ENCODE peak calls at places on chromosome 1, in five cellular contexts. One of them, this sample, is unnamed.
A peak's percentile ranks its signal among the peaks of the same experiment; 100 is the strongest.

GRCh38 chr1:54519709-54520108 is 28.3 kb upstream of the ACOT11 start:
- DNase-seq in fibroblast of lung: no peak
- DNase-seq in left ventricle myocardium inferior: no peak
- DNase-seq in CD8-positive, alpha-beta T cell: no peak
- DNase-seq in CD4-positive, CD25-positive, alpha-beta regulatory T cell: no peak
- DNase-seq in this sample: no peak

GRCh38 chr1:112462953-112463279 is 45.8 kb upstream of the WNT2B start:
- DNase-seq in fibroblast of lung: no peak
- DNase-seq in left ventricle myocardium inferior: no peak
- DNase-seq in CD8-positive, alpha-beta T cell: no peak
- DNase-seq in CD4-positive, CD25-positive, alpha-beta regulatory T cell: no peak
- DNase-seq in this sample: no peak

GRCh38 chr1:206144605-206145004 is 27.4 kb upstream of the AVPR1B start:
- DNase-seq in CD4-positive, CD25-positive, alpha-beta regulatory T cell: no peak
- DNase-seq in CD8-positive, alpha-beta T cell: no peak
- DNase-seq in fibroblast of lung: no peak
- DNase-seq in left ventricle myocardium inferior: no peak
- DNase-seq in this sample: no peak

GRCh38 chr1:185570962-185571361 is 163.2 kb upstream of the HMCN1 start:
- DNase-seq in CD4-positive, CD25-positive, alpha-beta regulatory T cell: peak; percentile 37
- DNase-seq in CD8-positive, alpha-beta T cell: peak; percentile 28
- DNase-seq in left ventricle myocardium inferior: no peak
- DNase-seq in fibroblast of lung: peak; percentile 34
- DNase-seq in this sample: no peak

GRCh38 chr1:204867203-204867602 is 3.5 kb upstream of the NFASC start:
- DNase-seq in CD8-positive, alpha-beta T cell: no peak
- DNase-seq in fibroblast of lung: no peak
- DNase-seq in left ventricle myocardium inferior: no peak
- DNase-seq in CD4-positive, CD25-positive, alpha-beta regulatory T cell: no peak
- DNase-seq in this sample: no peak

GRCh38 chr1:9559673-9560072 is 20.4 kb downstream of the SLC25A33 start:
- DNase-seq in fibroblast of lung: no peak
- DNase-seq in CD4-positive, CD25-positive, alpha-beta regulatory T cell: no peak
- DNase-seq in CD8-positive, alpha-beta T cell: peak; percentile 51
- DNase-seq in left ventricle myocardium inferior: no peak
- DNase-seq in this sample: peak; percentile 31

GRCh38 chr1:53625049-53625448 is 113.9 kb downstream of the GLIS1 start:
- DNase-seq in left ventricle myocardium inferior: no peak
- DNase-seq in CD8-positive, alpha-beta T cell: no peak
- DNase-seq in fibroblast of lung: peak; percentile 44
- DNase-seq in CD4-positive, CD25-positive, alpha-beta regulatory T cell: no peak
- DNase-seq in this sample: no peak

GRCh38 chr1:75981188-75981897 is 49.1 kb upstream of the ASB17 start:
- DNase-seq in left ventricle myocardium inferior: no peak
- DNase-seq in CD4-positive, CD25-positive, alpha-beta regulatory T cell: no peak
- DNase-seq in fibroblast of lung: no peak
- DNase-seq in CD8-positive, alpha-beta T cell: no peak
- DNase-seq in this sample: no peak

GRCh38 chr1:207890136-207890738 is 20.7 kb downstream of the CD34 start:
- DNase-seq in fibroblast of lung: peak; percentile 84
- DNase-seq in left ventricle myocardium inferior: peak; percentile 80
- DNase-seq in CD4-positive, CD25-positive, alpha-beta regulatory T cell: no peak
- DNase-seq in CD8-positive, alpha-beta T cell: no peak
- DNase-seq in this sample: no peak

GRCh38 chr1:7550981-7551380 is 220.1 kb upstream of the VAMP3 start:
- DNase-seq in fibroblast of lung: no peak
- DNase-seq in left ventricle myocardium inferior: no peak
- DNase-seq in CD8-positive, alpha-beta T cell: no peak
- DNase-seq in CD4-positive, CD25-positive, alpha-beta regulatory T cell: no peak
- DNase-seq in this sample: no peak
- H3K27ac ChIP-seq in fibroblast of lung: no peak overlapping the region
- H3K27ac ChIP-seq in left ventricle myocardium inferior: no peak overlapping the region
- H3K27ac ChIP-seq in CD8-positive, alpha-beta T cell: no peak overlapping the region
- H3K27ac ChIP-seq in CD4-positive, CD25-positive, alpha-beta regulatory T cell: no peak overlapping the region
- H3K27ac ChIP-seq in this sample: no peak overlapping the region

DNA sequence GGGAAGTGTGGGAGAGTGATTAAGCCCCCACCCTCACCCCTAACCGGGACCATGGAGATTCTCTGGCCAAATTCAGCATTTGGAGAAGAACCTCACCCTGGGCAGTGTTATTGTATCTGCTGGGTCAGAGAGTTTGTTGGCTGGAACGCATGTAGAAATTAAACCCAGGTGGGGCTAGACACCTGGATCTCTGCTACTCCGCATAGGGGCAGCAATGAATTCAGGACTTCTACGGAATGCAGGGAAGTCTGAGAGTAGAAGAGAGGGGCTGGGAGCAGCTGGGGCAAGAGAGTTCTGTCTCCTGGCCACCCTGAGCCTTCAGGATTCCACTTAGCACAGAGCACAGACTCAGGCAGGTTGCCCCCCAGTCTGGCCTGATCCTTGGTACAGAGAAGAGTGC is 3.6 kb upstream of the CRABP2 start:
- DNase-seq in CD8-positive, alpha-beta T cell: no peak
- DNase-seq in fibroblast of lung: no peak
- DNase-seq in CD4-positive, CD25-positive, alpha-beta regulatory T cell: no peak
- DNase-seq in left ventricle myocardium inferior: no peak
- DNase-seq in this sample: no peak
- H3K4me1 ChIP-seq in CD8-positive, alpha-beta T cell: peaks cover 32% of the 10 kb centered on the region
- H3K4me1 ChIP-seq in fibroblast of lung: peaks cover 56% of the 10 kb centered on the region
- H3K4me1 ChIP-seq in CD4-positive, CD25-positive, alpha-beta regulatory T cell: peaks cover 31% of the 10 kb centered on the region
- H3K4me1 ChIP-seq in left ventricle myocardium inferior: peaks cover 42% of the 10 kb centered on the region
- H3K4me1 ChIP-seq in this sample: peaks cover 32% of the 10 kb centered on the region

GRCh38 chr1:220895412-220895946 is 16.2 kb downstream of the HLX start:
- DNase-seq in fibroblast of lung: no peak
- DNase-seq in CD4-positive, CD25-positive, alpha-beta regulatory T cell: no peak
- DNase-seq in CD8-positive, alpha-beta T cell: no peak
- DNase-seq in left ventricle myocardium inferior: no peak
- DNase-seq in this sample: no peak
- H3K27me3 ChIP-seq in fibroblast of lung: no peaks in the 10 kb centered on the region
- H3K27me3 ChIP-seq in CD4-positive, CD25-positive, alpha-beta regulatory T cell: peaks cover 26% of the 10 kb centered on the region
- H3K27me3 ChIP-seq in CD8-positive, alpha-beta T cell: peaks cover 6% of the 10 kb centered on the region
- H3K27me3 ChIP-seq in left ventricle myocardium inferior: peaks cover 70% of the 10 kb centered on the region
- H3K27me3 ChIP-seq in this sample: peaks cover 8% of the 10 kb centered on the region

GRCh38 chr1:198649598-198650338 is 10.9 kb downstream of the PTPRC start:
- DNase-seq in CD4-positive, CD25-positive, alpha-beta regulatory T cell: no peak
- DNase-seq in CD8-positive, alpha-beta T cell: no peak
- DNase-seq in left ventricle myocardium inferior: no peak
- DNase-seq in fibroblast of lung: no peak
- DNase-seq in this sample: no peak
- H3K27ac ChIP-seq in CD4-positive, CD25-positive, alpha-beta regulatory T cell: peak overlapping the region; percentile 97
- H3K27ac ChIP-seq in CD8-positive, alpha-beta T cell: peak overlapping the region; percentile 24
- H3K27ac ChIP-seq in left ventricle myocardium inferior: no peak overlapping the region
- H3K27ac ChIP-seq in fibroblast of lung: no peak overlapping the region
- H3K27ac ChIP-seq in this sample: peak overlapping the region; percentile 73

DNA sequence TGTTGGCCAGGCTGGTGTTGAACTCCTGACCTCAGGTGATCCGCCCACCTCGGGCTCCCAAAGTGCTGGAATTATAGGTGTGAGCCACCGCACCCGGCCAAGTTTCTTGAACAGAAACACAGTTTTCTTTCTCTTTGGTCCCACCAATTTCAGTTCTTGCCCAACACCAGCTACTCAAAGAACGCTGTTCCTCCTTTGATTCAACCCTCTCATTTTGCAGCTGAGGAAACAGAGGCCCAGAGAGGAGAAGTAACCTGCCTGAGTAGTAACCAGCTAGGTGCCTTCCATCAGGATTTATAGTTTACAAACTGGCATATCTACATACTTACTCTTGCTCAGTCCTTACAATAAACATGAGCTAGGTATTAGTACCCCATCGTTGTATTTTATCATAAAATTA is 119.9 kb downstream of the SYF2 start:
- DNase-seq in fibroblast of lung: no peak
- DNase-seq in CD8-positive, alpha-beta T cell: no peak
- DNase-seq in CD4-positive, CD25-positive, alpha-beta regulatory T cell: no peak
- DNase-seq in left ventricle myocardium inferior: no peak
- DNase-seq in this sample: no peak
- H3K4me1 ChIP-seq in fibroblast of lung: no peaks in the 10 kb centered on the region
- H3K4me1 ChIP-seq in CD8-positive, alpha-beta T cell: peaks cover 18% of the 10 kb centered on the region
- H3K4me1 ChIP-seq in CD4-positive, CD25-positive, alpha-beta regulatory T cell: no peaks in the 10 kb centered on the region
- H3K4me1 ChIP-seq in left ventricle myocardium inferior: no peaks in the 10 kb centered on the region
- H3K4me1 ChIP-seq in this sample: peaks cover 14% of the 10 kb centered on the region

GRCh38 chr1:17976843-17977242 is 130.8 kb upstream of the IGSF21 start:
- DNase-seq in fibroblast of lung: no peak
- DNase-seq in left ventricle myocardium inferior: no peak
- DNase-seq in CD8-positive, alpha-beta T cell: no peak
- DNase-seq in CD4-positive, CD25-positive, alpha-beta regulatory T cell: no peak
- DNase-seq in this sample: no peak

GRCh38 chr1:17978016-17978415 is 129.6 kb upstream of the IGSF21 start:
- DNase-seq in CD4-positive, CD25-positive, alpha-beta regulatory T cell: no peak
- DNase-seq in left ventricle myocardium inferior: no peak
- DNase-seq in CD8-positive, alpha-beta T cell: no peak
- DNase-seq in fibroblast of lung: no peak
- DNase-seq in this sample: no peak

GRCh38 chr1:17979815-17980214 is 127.8 kb upstream of the IGSF21 start:
- DNase-seq in CD8-positive, alpha-beta T cell: no peak
- DNase-seq in CD4-positive, CD25-positive, alpha-beta regulatory T cell: no peak
- DNase-seq in fibroblast of lung: no peak
- DNase-seq in left ventricle myocardium inferior: no peak
- DNase-seq in this sample: no peak

GRCh38 chr1:17984510-17985085 is 123.0 kb upstream of the IGSF21 start:
- DNase-seq in CD4-positive, CD25-positive, alpha-beta regulatory T cell: no peak
- DNase-seq in left ventricle myocardium inferior: no peak
- DNase-seq in fibroblast of lung: peak; percentile 0
- DNase-seq in CD8-positive, alpha-beta T cell: no peak
- DNase-seq in this sample: peak; percentile 6

GRCh38 chr1:17982197-17982596 is 125.4 kb upstream of the IGSF21 start:
- DNase-seq in fibroblast of lung: no peak
- DNase-seq in CD8-positive, alpha-beta T cell: no peak
- DNase-seq in left ventricle myocardium inferior: no peak
- DNase-seq in CD4-positive, CD25-positive, alpha-beta regulatory T cell: no peak
- DNase-seq in this sample: no peak
- H3K27me3 ChIP-seq in fibroblast of lung: no peaks in the 10 kb centered on the region
- H3K27me3 ChIP-seq in CD8-positive, alpha-beta T cell: no peaks in the 10 kb centered on the region
- H3K27me3 ChIP-seq in left ventricle myocardium inferior: peaks cover 68% of the 10 kb centered on the region
- H3K27me3 ChIP-seq in CD4-positive, CD25-positive, alpha-beta regulatory T cell: no peaks in the 10 kb centered on the region
- H3K27me3 ChIP-seq in this sample: no peaks in the 10 kb centered on the region

This sample was measured in CD4-positive, alpha-beta memory T cell.